ENCODE peak calls at places on chromosomes 3 and 15, in four cellular contexts. B is activated naive CD4-positive, alpha-beta T cell treated with Interleukin-2 at 50 U/mL for 16 hours; X is prostate gland; Y is endothelial cell. R is an unnamed sample.

GRCh38 chr3:143329567-143330164 is 210.1 kb downstream of the CHST2 start:
- DNase-seq in Y (no peak), B (no peak), X (no peak), R (no peak)

GRCh38 chr15:90202929-90203328 is 1.8 kb downstream of the SEMA4B start:
- DNase-seq in X (no peak), B (no peak), Y (no peak), R (no peak)

GRCh38 chr3:187985636-187986035 is 168.3 kb upstream of the LPP start:
- DNase-seq in Y (no peak), B (no peak), X (no peak), R (no peak)

GRCh38 chr15:65824941-65825544 is 33.0 kb upstream of the DENND4A start:
- DNase-seq in Y (no peak), X (peak; percentile 52), B (no peak), R (no peak)

GRCh38 chr3:108124337-108125150 is 33.7 kb upstream of the CD47 start:
- DNase-seq in Y (no peak), B (peak; percentile 78), X (no peak), R (no peak)

GRCh38 chr3:133246773-133247172 is 153.1 kb upstream of the BFSP2 start:
- DNase-seq in Y (no peak), B (no peak), X (no peak), R (no peak)

GRCh38 chr15:43958894-43959330 is 132.1 kb downstream of the WDR76 start:
- DNase-seq in B (no peak), X (no peak), Y (no peak), R (no peak)

GRCh38 chr3:168322941-168323340 is 227.2 kb upstream of the GOLIM4 start:
- DNase-seq in B (no peak), Y (no peak), X (no peak), R (no peak)

GRCh38 chr15:101048191-101049011 is 129.2 kb downstream of the LRRK1 start:
- DNase-seq in B (no peak), X (no peak), Y (no peak), R (no peak)

GRCh38 chr15:33161209-33161608 is 33.3 kb downstream of the FMN1 start:
- DNase-seq in B (no peak), Y (no peak), X (no peak), R (no peak)

GRCh38 chr3:20849975-20850374 is 664.0 kb upstream of the SGO1 start:
- DNase-seq in Y (no peak), X (no peak), B (no peak), R (no peak)

GRCh38 chr15:34721802-34722795 is 32.7 kb downstream of the GJD2 start:
- DNase-seq in Y (peak; percentile 22), X (no peak), B (no peak), R (peak; percentile 43)